ENCODE peak calls at places on chromosomes 11 and 22, in five cellular contexts. C is body of pancreas, R is neuronal stem cell, Z is cardiac fibroblast, M is IMR-90. E is an unnamed sample.

GRCh38 chr11:16049611-16050010 is 306.7 kb downstream of the SOX6 start:
- DNase-seq in C (no peak), R (no peak), Z (no peak), M (no peak), E (no peak)

GRCh38 chr11:278001-278951 is at the start of gene NLRP6:
- DNase-seq in C (no peak), R (no peak), Z (no peak), M (no peak), E (no peak)

GRCh38 chr11:978073-978720 is 52.5 kb downstream of the AP2A2 start:
- DNase-seq in C (no peak), R (no peak), Z (no peak), M (no peak), E (no peak)

GRCh38 chr11:100177651-100178050 is 509.4 kb upstream of the ARHGAP42 start:
- DNase-seq in C (no peak), R (no peak), Z (no peak), M (no peak), E (no peak)

GRCh38 chr11:128294001-128294684 is 293.2 kb downstream of the ETS1 start:
- DNase-seq in C (no peak), R (no peak), Z (no peak), M (no peak), E (no peak)

GRCh38 chr22:36439481-36440271 is 41.8 kb downstream of the TXN2 start:
- DNase-seq in C (peak; percentile 64), R (no peak), Z (peak; percentile 89), M (peak; percentile 97), E (peak; percentile 21)

GRCh38 chr11:123678246-123678645 is 23.8 kb upstream of the SCN3B start:
- DNase-seq in C (no peak), R (no peak), Z (no peak), M (no peak), E (no peak)

GRCh38 chr11:69280994-69281393 is 13.0 kb upstream of the MYEOV start:
- DNase-seq in C (peak; percentile 52), R (no peak), Z (peak; percentile 76), M (peak; percentile 64), E (peak; percentile 95)

GRCh38 chr22:43293661-43294392 is 49.3 kb downstream of the SCUBE1 start:
- DNase-seq in C (no peak), R (no peak), Z (peak; percentile 39), M (peak; percentile 60), E (peak; percentile 43)

GRCh38 chr11:64357904-64358535 is 942 bp upstream of the RPS6KA4 start:
- DNase-seq in C (no peak), R (no peak), Z (peak; percentile 19), M (no peak), E (no peak)

GRCh38 chr11:67264886-67265632 is 1.2 kb upstream of the GRK2 start:
- DNase-seq in C (no peak), R (no peak), Z (no peak), M (no peak), E (no peak)

GRCh38 chr11:78203184-78203583 is 14.5 kb downstream of the USP35 start:
- DNase-seq in C (peak; percentile 1), R (no peak), Z (no peak), M (no peak), E (no peak)

GRCh38 chr22:32979606-32980005 is 78.6 kb downstream of the SYN3 start:
- DNase-seq in C (no peak), R (no peak), Z (no peak), M (no peak), E (no peak)

GRCh38 chr11:18081551-18081950 is 24.3 kb downstream of the SAAL1 start:
- DNase-seq in C (no peak), R (no peak), Z (no peak), M (no peak), E (no peak)

GRCh38 chr22:21736084-21736642 is 569 bp upstream of the YPEL1 start:
- DNase-seq in C (no peak), R (no peak), Z (no peak), M (no peak), E (no peak)

GRCh38 chr22:49146511-49146910 is 681.2 kb downstream of the BRD1 start:
- DNase-seq in C (no peak), R (no peak), Z (no peak), M (no peak), E (no peak)

GRCh38 chr11:118045191-118045590 is 31.7 kb upstream of the TMPRSS4 start:
- DNase-seq in C (no peak), R (no peak), Z (no peak), M (no peak), E (no peak)

GRCh38 chr11:45458269-45458668 is 172.1 kb upstream of the SYT13 start:
- DNase-seq in C (no peak), R (no peak), Z (no peak), M (no peak), E (no peak)

GRCh38 chr11:11995601-11996000 is 12.8 kb downstream of the DKK3 start:
- DNase-seq in C (no peak), R (no peak), Z (no peak), M (no peak), E (no peak)

GRCh38 chr11:130480166-130480565 is 31.7 kb downstream of the ADAMTS15 start:
- DNase-seq in C (no peak), R (no peak), Z (peak; percentile 90), M (peak; percentile 86), E (no peak)

GRCh38 chr11:70712471-70712870 is 314.1 kb downstream of the CTTN start:
- DNase-seq in C (no peak), R (no peak), Z (no peak), M (no peak), E (no peak)

GRCh38 chr11:35288817-35289541 is 130.4 kb downstream of the SLC1A2 start:
- DNase-seq in C (no peak), R (no peak), Z (peak; percentile 80), M (peak; percentile 80), E (peak; percentile 63)

GRCh38 chr11:134476435-134477021 is 64.5 kb upstream of the B3GAT1 start:
- DNase-seq in C (no peak), R (peak; percentile 62), Z (no peak), M (no peak), E (no peak)

DNA sequence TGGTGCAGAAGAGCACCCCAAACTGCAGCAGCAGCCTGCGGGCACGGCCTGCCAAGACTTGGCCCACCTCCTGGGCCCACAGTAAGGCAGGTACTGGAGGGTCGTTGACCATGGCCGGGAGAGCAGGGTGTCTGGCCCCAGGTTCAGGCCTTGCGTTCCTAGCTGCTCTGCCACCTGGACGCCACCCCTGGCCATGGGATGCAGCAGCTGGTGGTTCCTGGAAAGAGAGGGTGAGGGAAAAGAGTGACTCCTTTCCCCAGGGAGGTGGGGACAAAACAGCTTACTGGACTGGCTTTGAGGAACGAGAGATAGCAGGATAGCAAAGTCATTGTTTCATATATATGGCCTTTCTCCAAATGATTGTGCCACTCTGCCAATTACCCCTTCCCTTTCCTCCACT is 1.8 kb downstream of the BSCL2 start:
- DNase-seq in C (peak; percentile 61), R (no peak), Z (peak; percentile 33), M (no peak), E (no peak)
- H3K4me3 ChIP-seq in C (peak overlapping the region; percentile 74), R (peak overlapping the region; percentile 70), Z (peak overlapping the region; percentile 71), M (peak overlapping the region; percentile 55), E (peak overlapping the region; percentile 62)

GRCh38 chr11:8016396-8016949 is 29.3 kb downstream of the EIF3F start:
- DNase-seq in C (no peak), R (no peak), Z (no peak), M (no peak), E (no peak)
- H3K4me3 ChIP-seq in C (no peak overlapping the region), R (no peak overlapping the region), Z (no peak overlapping the region), M (no peak overlapping the region), E (no peak overlapping the region)

GRCh38 chr11:65646288-65646734 is 8.4 kb downstream of the SIPA1 start:
- DNase-seq in C (no peak), R (no peak), Z (no peak), M (no peak), E (no peak)

GRCh38 chr11:65644837-65645236 is 6.9 kb downstream of the SIPA1 start:
- DNase-seq in C (no peak), R (no peak), Z (no peak), M (no peak), E (no peak)

GRCh38 chr11:65645710-65646109 is 7.8 kb downstream of the SIPA1 start:
- DNase-seq in C (no peak), R (no peak), Z (peak; percentile 14), M (peak; percentile 55), E (no peak)

GRCh38 chr11:65648997-65649491 is 11.1 kb downstream of the SIPA1 start:
- DNase-seq in C (peak; percentile 46), R (no peak), Z (no peak), M (no peak), E (no peak)

GRCh38 chr11:65646921-65647701 is 9.2 kb downstream of the SIPA1 start:
- DNase-seq in C (peak; percentile 69), R (peak; percentile 17), Z (peak; percentile 15), M (no peak), E (no peak)
- H3K4me3 ChIP-seq in C (peak overlapping the region; percentile 9), R (no peak overlapping the region), Z (no peak overlapping the region), M (no peak overlapping the region), E (peak overlapping the region; percentile 39)

DNA sequence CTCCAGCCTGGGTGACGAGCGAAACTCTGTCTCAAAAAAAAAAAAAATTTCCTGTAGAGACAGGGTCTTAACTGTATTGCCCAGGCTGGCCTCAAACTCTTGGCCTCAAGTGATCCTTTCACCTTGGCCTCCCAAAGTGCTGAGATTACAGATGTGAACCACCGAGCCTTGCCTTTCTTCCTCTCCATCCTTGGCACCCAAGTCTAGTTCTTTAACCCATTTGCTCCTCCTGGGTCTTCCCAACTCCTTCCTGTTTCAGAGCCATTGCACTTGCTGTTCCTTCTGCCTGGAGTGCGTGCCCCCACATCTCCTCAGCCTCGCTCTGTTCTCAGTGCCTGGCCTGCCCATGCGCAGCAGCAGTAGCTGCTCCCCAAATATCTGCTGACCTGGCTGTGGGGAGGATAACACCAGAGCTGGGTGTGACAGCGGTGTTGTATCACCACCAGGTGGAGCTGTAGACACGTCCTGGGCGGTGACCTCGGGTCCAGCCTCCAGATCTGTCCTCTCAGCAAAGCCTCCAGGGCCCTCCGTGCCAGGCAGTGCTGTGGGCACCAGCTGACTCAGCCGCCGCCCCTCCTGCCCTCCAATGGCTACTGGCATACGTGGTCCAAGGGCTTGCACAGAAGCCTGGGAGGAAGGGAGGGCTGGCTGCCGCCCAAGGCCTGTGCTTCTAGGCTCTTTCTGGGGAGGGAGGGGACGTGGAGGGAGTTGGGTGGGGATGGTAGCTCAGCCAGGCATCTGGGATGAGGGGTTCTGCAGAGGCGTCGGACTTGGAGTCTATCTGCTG is 22.0 kb downstream of the TEF start:
- DNase-seq in C (peak; percentile 93), R (peak; percentile 80), Z (peak; percentile 91), M (peak; percentile 78), E (peak; percentile 97)
- H3K4me3 ChIP-seq in C (no peak overlapping the region), R (no peak overlapping the region), Z (no peak overlapping the region), M (no peak overlapping the region), E (no peak overlapping the region)

DNA sequence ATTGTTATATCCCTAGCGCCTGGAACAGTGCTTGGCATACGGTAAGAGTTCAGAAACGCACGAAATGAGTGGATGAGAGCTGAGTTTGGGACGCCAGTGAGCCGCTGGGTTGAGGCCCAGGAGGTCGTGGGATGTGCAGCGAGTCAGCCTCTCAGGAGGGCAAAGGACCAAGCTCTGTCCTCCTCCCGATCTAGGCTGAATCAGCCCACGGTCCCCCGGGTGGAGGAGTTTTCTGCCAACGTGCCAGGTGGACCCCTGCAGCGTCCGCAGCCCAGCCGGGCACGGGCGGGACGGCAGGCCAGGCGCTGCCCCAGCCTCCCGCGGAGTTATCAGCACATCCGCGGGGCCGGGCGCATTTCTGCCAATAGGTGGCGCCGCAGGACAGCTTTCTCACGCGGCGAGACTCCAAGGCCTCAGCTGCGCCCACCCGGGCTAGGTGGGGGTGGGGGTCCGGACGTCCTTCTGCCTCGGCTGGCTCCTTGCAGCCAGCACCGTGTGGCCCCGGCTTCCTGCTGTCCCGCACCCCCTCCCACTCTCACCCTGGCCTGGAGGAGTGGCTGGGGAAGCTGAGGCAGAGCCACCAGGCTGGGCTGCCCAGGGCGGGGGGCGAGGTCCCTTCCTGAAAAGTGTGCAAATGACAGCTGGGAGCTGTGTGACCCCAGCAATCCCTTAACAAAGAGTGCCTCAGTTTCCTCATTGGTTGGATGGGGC is 2.2 kb upstream of the RPS19BP1 start:
- DNase-seq in C (peak; percentile 93), R (peak; percentile 89), Z (peak; percentile 75), M (peak; percentile 53), E (no peak)
- H3K4me3 ChIP-seq in C (no peak overlapping the region), R (peak overlapping the region; percentile 27), Z (no peak overlapping the region), M (no peak overlapping the region), E (no peak overlapping the region)

GRCh38 chr22:30196141-30196866 is 50.3 kb downstream of the LIF start:
- DNase-seq in C (peak; percentile 73), R (no peak), Z (peak; percentile 99), M (peak; percentile 100), E (peak; percentile 100)
- H3K4me3 ChIP-seq in C (no peak overlapping the region), R (peak overlapping the region; percentile 31), Z (no peak overlapping the region), M (no peak overlapping the region), E (no peak overlapping the region)

E was measured in retinal pigment epithelial cell.